ENCODE peak calls at places on chromosomes 1 and 21, in six cellular contexts. C, V, M, D, G and Z are unnamed samples.

GRCh38 chr21:35342440-35342839 is 293.3 kb upstream of the RUNX1 start:
- DNase-seq in C (no peak), V (peak), M (no peak), D (no peak), G (no peak), Z (no peak)

GRCh38 chr1:226035915-226036314 is 26.6 kb upstream of the H3-3A start:
- DNase-seq in C (no peak), V (no peak), M (no peak), D (no peak), G (no peak), Z (no peak)

GRCh38 chr1:37038079-37038702 is 3.9 kb upstream of the GRIK3 start:
- DNase-seq in C (peak), V (no peak), M (no peak), D (peak), G (peak), Z (no peak)

GRCh38 chr1:57019240-57019805 is 53.5 kb upstream of the C8B start:
- DNase-seq in C (no peak), V (no peak), M (no peak), D (no peak), G (no peak), Z (no peak)

GRCh38 chr1:181905944-181906597 is 155.4 kb downstream of the ZNF648 start:
- DNase-seq in C (no peak), V (no peak), M (no peak), D (no peak), G (no peak), Z (no peak)

GRCh38 chr21:45865106-45865835 is 116.3 kb upstream of the COL6A1 start:
- DNase-seq in C (peak), V (no peak), M (no peak), D (peak), G (no peak), Z (peak)

GRCh38 chr1:111990878-111991760 is 1.7 kb upstream of the KCND3 start:
- DNase-seq in C (peak), V (peak), M (no peak), D (peak), G (peak), Z (no peak)

GRCh38 chr1:91404151-91405012 is at the start of gene HFM1:
- DNase-seq in C (no peak), V (peak), M (peak), D (peak), G (peak), Z (no peak)

GRCh38 chr1:27519341-27520258 is 29.6 kb upstream of the WASF2 start:
- DNase-seq in C (no peak), V (no peak), M (no peak), D (peak), G (peak), Z (no peak)

GRCh38 chr1:214566158-214567104 is 15.0 kb upstream of the PTPN14 start:
- DNase-seq in C (peak), V (peak), M (no peak), D (peak), G (no peak), Z (no peak)

GRCh38 chr1:29906927-29907326 is 670.6 kb downstream of the PTPRU start:
- DNase-seq in C (no peak), V (no peak), M (no peak), D (no peak), G (no peak), Z (no peak)